ENCODE peak calls at places on chromosomes 13 and 19, in six cellular contexts. One of them, this sample, is unnamed.

GRCh38 chr19:14022469-14022868 is 5.5 kb upstream of the RLN3 start:
- DNase-seq in H1: no peak
- DNase-seq in HCT116: no peak
- DNase-seq in stomach: no peak
- DNase-seq in GM23338: no peak
- DNase-seq in breast epithelium: no peak
- DNase-seq in this sample: no peak

GRCh38 chr19:57110592-57111328 is 9.0 kb upstream of the USP29 start:
- DNase-seq in H1: no peak
- DNase-seq in HCT116: no peak
- DNase-seq in stomach: no peak
- DNase-seq in GM23338: peak
- DNase-seq in breast epithelium: no peak
- DNase-seq in this sample: no peak

GRCh38 chr13:40390290-40391008 is 276.0 kb downstream of the FOXO1 start:
- DNase-seq in H1: no peak
- DNase-seq in HCT116: no peak
- DNase-seq in stomach: no peak
- DNase-seq in GM23338: no peak
- DNase-seq in breast epithelium: no peak
- DNase-seq in this sample: no peak

GRCh38 chr19:32317045-32317444 is 28.4 kb upstream of the ZNF507 start:
- DNase-seq in H1: no peak
- DNase-seq in HCT116: no peak
- DNase-seq in stomach: no peak
- DNase-seq in GM23338: peak
- DNase-seq in breast epithelium: no peak
- DNase-seq in this sample: no peak

GRCh38 chr13:101552797-101553196 is 100.3 kb downstream of the ITGBL1 start:
- DNase-seq in H1: no peak
- DNase-seq in HCT116: no peak
- DNase-seq in stomach: no peak
- DNase-seq in GM23338: no peak
- DNase-seq in breast epithelium: no peak
- DNase-seq in this sample: no peak

GRCh38 chr19:14385492-14385891 is 4.2 kb downstream of the ADGRE5 start:
- DNase-seq in H1: no peak
- DNase-seq in HCT116: no peak
- DNase-seq in stomach: no peak
- DNase-seq in GM23338: no peak
- DNase-seq in breast epithelium: no peak
- DNase-seq in this sample: no peak

GRCh38 chr13:77475345-77476084 is 60.0 kb upstream of the SCEL start:
- DNase-seq in H1: no peak
- DNase-seq in HCT116: no peak
- DNase-seq in stomach: no peak
- DNase-seq in GM23338: no peak
- DNase-seq in breast epithelium: no peak
- DNase-seq in this sample: no peak

GRCh38 chr13:33285420-33286124 is at the start of gene STARD13:
- DNase-seq in H1: peak
- DNase-seq in HCT116: peak
- DNase-seq in stomach: peak
- DNase-seq in GM23338: peak
- DNase-seq in breast epithelium: peak
- DNase-seq in this sample: peak

GRCh38 chr19:13859361-13859880 is 17.5 kb upstream of the NANOS3 start:
- DNase-seq in H1: no peak
- DNase-seq in HCT116: no peak
- DNase-seq in stomach: no peak
- DNase-seq in GM23338: no peak
- DNase-seq in breast epithelium: no peak
- DNase-seq in this sample: no peak

GRCh38 chr13:33758113-33758512 is 59.8 kb upstream of the RFC3 start:
- DNase-seq in H1: no peak
- DNase-seq in HCT116: no peak
- DNase-seq in stomach: no peak
- DNase-seq in GM23338: no peak
- DNase-seq in breast epithelium: no peak
- DNase-seq in this sample: no peak

GRCh38 chr19:11538232-11539036 is at the start of gene CNN1:
- DNase-seq in H1: peak
- DNase-seq in HCT116: no peak
- DNase-seq in stomach: peak
- DNase-seq in GM23338: peak
- DNase-seq in breast epithelium: peak
- DNase-seq in this sample: peak

GRCh38 chr13:41668130-41668757 is 210.9 kb downstream of the RGCC start:
- DNase-seq in H1: no peak
- DNase-seq in HCT116: peak
- DNase-seq in stomach: peak
- DNase-seq in GM23338: peak
- DNase-seq in breast epithelium: no peak
- DNase-seq in this sample: peak

GRCh38 chr19:54662730-54663129 is at the start of gene LILRB4:
- DNase-seq in H1: no peak
- DNase-seq in HCT116: no peak
- DNase-seq in stomach: no peak
- DNase-seq in GM23338: no peak
- DNase-seq in breast epithelium: no peak
- DNase-seq in this sample: peak

DNA sequence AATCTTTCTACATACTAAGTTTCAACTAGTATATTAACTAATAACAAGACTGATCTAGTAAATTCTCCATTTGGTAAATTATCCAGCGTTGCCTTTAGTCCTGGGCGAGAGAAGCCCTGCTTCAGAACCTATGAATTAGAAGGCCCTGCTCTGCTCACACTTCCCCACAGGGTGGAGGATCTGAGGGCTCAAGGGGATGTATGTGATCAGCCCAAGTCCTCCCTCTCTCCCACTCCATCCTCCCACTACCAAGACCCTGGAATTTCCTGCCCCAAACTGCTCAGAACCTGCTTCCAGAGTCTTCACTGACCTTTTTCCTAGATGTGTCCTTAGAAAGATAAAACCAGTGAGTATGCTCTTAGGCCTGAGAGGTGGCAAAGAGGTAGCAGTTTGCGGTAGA is 91.6 kb downstream of the WDFY2 start:
- DNase-seq in H1: no peak
- DNase-seq in HCT116: no peak
- DNase-seq in stomach: no peak
- DNase-seq in GM23338: peak
- DNase-seq in breast epithelium: no peak
- DNase-seq in this sample: no peak
- TF ChIP-seq CTCF in H1: no peak
- TF ChIP-seq CTCF in HCT116: no peak
- TF ChIP-seq CTCF in stomach: no peak
- TF ChIP-seq CTCF in GM23338: no peak
- TF ChIP-seq CTCF in breast epithelium: no peak
- TF ChIP-seq CTCF in this sample: no peak

GRCh38 chr13:110301083-110301482 is 5.9 kb downstream of the COL4A1 start:
- DNase-seq in H1: no peak
- DNase-seq in HCT116: no peak
- DNase-seq in stomach: no peak
- DNase-seq in GM23338: no peak
- DNase-seq in breast epithelium: no peak
- DNase-seq in this sample: no peak
- H3K27ac ChIP-seq in H1: no peak
- H3K27ac ChIP-seq in HCT116: no peak
- H3K27ac ChIP-seq in stomach: peak
- H3K27ac ChIP-seq in GM23338: no peak
- H3K27ac ChIP-seq in breast epithelium: peak
- H3K27ac ChIP-seq in this sample: peak

DNA sequence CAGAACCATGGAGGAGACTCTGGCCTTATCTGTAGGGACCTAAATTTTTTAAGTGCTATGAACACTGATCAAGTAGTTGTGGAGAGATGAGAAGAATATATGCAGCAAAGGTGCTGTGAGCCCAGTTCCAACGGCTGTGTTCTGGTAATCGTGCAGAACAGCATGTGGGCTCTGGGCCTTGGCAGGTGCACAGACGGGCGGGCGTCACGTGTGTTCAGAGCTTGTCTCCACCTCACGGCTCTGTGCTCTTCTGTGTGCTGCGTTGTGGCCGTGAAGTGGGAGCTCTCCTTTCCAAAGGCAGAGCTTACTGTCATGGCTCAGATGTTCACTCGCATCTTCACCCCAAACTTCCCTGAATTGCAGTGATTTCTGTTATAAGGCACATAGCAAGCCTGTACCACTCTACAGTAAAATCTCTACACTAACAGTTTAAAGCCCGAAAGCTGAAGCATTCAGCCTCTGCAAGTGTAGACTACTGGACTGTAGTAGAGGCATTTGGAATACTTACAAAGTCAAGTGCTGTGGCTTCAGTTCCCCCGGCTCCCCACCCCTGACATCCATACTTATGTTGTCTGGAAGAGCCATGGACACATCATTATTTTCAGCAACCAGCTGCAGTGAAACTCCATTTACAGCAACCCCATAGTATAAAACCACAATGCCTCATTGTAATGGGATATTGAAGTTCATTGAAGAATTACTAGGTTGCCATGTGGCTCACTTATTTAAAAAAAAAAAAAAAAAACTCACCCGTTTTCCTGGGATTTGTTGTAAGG is 27.5 kb upstream of the TEX29 start:
- DNase-seq in H1: no peak
- DNase-seq in HCT116: no peak
- DNase-seq in stomach: no peak
- DNase-seq in GM23338: no peak
- DNase-seq in breast epithelium: no peak
- DNase-seq in this sample: no peak
- TF ChIP-seq POLR2AphosphoS5 in H1: no peak
- TF ChIP-seq POLR2AphosphoS5 in HCT116: no peak
- TF ChIP-seq POLR2AphosphoS5 in stomach: no peak
- TF ChIP-seq POLR2AphosphoS5 in GM23338: no peak
- TF ChIP-seq POLR2AphosphoS5 in breast epithelium: no peak
- TF ChIP-seq POLR2AphosphoS5 in this sample: no peak

GRCh38 chr19:42311612-42312160 is 1.4 kb upstream of the TMEM145 start:
- DNase-seq in H1: peak
- DNase-seq in HCT116: no peak
- DNase-seq in stomach: no peak
- DNase-seq in GM23338: peak
- DNase-seq in breast epithelium: no peak
- DNase-seq in this sample: no peak
- TF ChIP-seq CTCF in H1: peak
- TF ChIP-seq CTCF in HCT116: peak
- TF ChIP-seq CTCF in stomach: no peak
- TF ChIP-seq CTCF in GM23338: peak
- TF ChIP-seq CTCF in breast epithelium: no peak
- TF ChIP-seq CTCF in this sample: no peak

GRCh38 chr13:79477968-79478367 is 3.0 kb upstream of the NDFIP2 start:
- DNase-seq in H1: no peak
- DNase-seq in HCT116: no peak
- DNase-seq in stomach: no peak
- DNase-seq in GM23338: peak
- DNase-seq in breast epithelium: no peak
- DNase-seq in this sample: no peak
- H3K27ac ChIP-seq in H1: no peak
- H3K27ac ChIP-seq in HCT116: no peak
- H3K27ac ChIP-seq in stomach: no peak
- H3K27ac ChIP-seq in GM23338: no peak
- H3K27ac ChIP-seq in breast epithelium: no peak
- H3K27ac ChIP-seq in this sample: no peak

GRCh38 chr19:8403820-8404109 is 9.3 kb upstream of the MARCHF2 start:
- DNase-seq in H1: no peak
- DNase-seq in HCT116: no peak
- DNase-seq in stomach: no peak
- DNase-seq in GM23338: no peak
- DNase-seq in breast epithelium: no peak
- DNase-seq in this sample: no peak

GRCh38 chr19:8404391-8405151 is 8.5 kb upstream of the MARCHF2 start:
- DNase-seq in H1: no peak
- DNase-seq in HCT116: no peak
- DNase-seq in stomach: no peak
- DNase-seq in GM23338: no peak
- DNase-seq in breast epithelium: no peak
- DNase-seq in this sample: no peak

GRCh38 chr19:8401981-8402411 is 11.1 kb upstream of the MARCHF2 start:
- DNase-seq in H1: no peak
- DNase-seq in HCT116: no peak
- DNase-seq in stomach: no peak
- DNase-seq in GM23338: no peak
- DNase-seq in breast epithelium: no peak
- DNase-seq in this sample: no peak

GRCh38 chr19:8399681-8400188 is 9.6 kb downstream of the RAB11B start:
- DNase-seq in H1: no peak
- DNase-seq in HCT116: no peak
- DNase-seq in stomach: no peak
- DNase-seq in GM23338: no peak
- DNase-seq in breast epithelium: no peak
- DNase-seq in this sample: no peak

DNA sequence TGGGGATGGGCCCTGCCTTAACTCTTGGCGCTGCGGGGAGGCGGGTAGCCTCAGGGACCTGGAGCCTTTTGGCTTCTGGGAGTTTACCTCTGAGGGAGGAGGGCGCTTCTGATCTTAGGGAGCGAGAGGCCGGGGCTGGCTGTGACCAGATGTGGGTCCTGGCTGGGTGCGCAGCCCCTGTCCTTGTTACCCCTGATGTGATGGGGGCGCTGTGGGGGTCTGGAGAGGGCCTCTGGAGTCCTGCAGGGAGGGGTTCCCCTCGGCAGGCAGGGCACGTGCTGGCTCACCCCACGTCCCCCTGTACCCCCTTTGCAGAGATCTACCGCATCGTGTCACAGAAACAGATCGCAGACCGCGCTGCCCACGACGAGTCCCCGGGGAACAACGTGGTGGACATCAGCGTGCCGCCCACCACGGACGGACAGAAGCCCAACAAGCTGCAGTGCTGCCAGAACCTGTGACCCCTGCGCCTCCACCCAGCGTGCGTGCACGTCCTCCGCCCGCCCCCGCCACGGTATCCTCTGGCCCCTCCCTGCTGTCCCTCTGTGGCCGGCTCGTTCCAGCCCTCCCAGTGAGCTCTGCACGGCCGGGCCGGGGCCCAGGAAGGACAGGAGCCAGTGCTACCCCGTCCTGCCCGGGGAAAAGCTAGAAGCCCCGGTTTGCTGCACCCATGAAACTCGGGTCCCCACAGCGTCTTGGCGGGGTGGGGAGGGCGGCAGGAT is 9.8 kb upstream of the MARCHF2 start:
- DNase-seq in H1: no peak
- DNase-seq in HCT116: no peak
- DNase-seq in stomach: no peak
- DNase-seq in GM23338: no peak
- DNase-seq in breast epithelium: no peak
- DNase-seq in this sample: no peak
- TF ChIP-seq POLR2AphosphoS5 in H1: no peak
- TF ChIP-seq POLR2AphosphoS5 in HCT116: no peak
- TF ChIP-seq POLR2AphosphoS5 in stomach: no peak
- TF ChIP-seq POLR2AphosphoS5 in GM23338: no peak
- TF ChIP-seq POLR2AphosphoS5 in breast epithelium: no peak
- TF ChIP-seq POLR2AphosphoS5 in this sample: no peak

DNA sequence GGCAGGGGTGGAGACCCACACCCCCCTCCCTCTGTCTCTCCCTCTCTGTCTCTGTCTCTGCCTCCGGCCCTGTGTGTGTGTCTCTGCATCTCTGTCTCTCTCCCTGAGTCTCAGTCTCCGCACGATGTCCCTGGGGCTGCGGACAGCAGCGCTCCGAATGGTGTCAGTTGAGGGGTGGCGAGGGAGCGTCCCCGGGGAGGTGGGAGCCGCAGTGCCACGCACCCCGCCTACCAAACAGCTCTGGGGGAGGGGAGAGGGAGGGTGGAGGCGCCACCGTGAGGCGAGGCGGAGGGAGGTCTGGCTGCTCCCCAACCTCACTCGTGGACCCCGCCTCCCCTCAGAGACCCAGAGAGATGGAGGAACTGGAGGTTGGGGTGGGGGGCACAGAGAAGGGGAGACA is 7.4 kb downstream of the ERFL start:
- DNase-seq in H1: no peak
- DNase-seq in HCT116: no peak
- DNase-seq in stomach: no peak
- DNase-seq in GM23338: no peak
- DNase-seq in breast epithelium: no peak
- DNase-seq in this sample: no peak
- TF ChIP-seq CTCF in H1: no peak
- TF ChIP-seq CTCF in HCT116: no peak
- TF ChIP-seq CTCF in stomach: no peak
- TF ChIP-seq CTCF in GM23338: no peak
- TF ChIP-seq CTCF in breast epithelium: no peak
- TF ChIP-seq CTCF in this sample: no peak

This sample was measured in transverse colon.